ENCODE peak calls at places on chromosomes 3 and 15, in seven cellular contexts. One of them, this sample, is unnamed.

GRCh38 chr3:105516972-105517371 is 150.3 kb downstream of the ALCAM start:
- DNase-seq in iris pigment epithelial cell: no peak
- DNase-seq in sigmoid colon: no peak
- DNase-seq in hypothalamus: no peak
- DNase-seq in RPMI8226: no peak
- DNase-seq in Daoy: no peak
- DNase-seq in H54: no peak
- DNase-seq in this sample: no peak

GRCh38 chr3:111541911-111542483 is at the start of gene CD96:
- DNase-seq in Daoy: peak
- DNase-seq in RPMI8226: peak
- DNase-seq in hypothalamus: no peak
- DNase-seq in iris pigment epithelial cell: peak
- DNase-seq in sigmoid colon: no peak
- DNase-seq in H54: no peak
- DNase-seq in this sample: no peak

GRCh38 chr3:104176706-104177105 is 1190.0 kb upstream of the ALCAM start:
- DNase-seq in H54: no peak
- DNase-seq in RPMI8226: no peak
- DNase-seq in sigmoid colon: no peak
- DNase-seq in Daoy: no peak
- DNase-seq in hypothalamus: no peak
- DNase-seq in iris pigment epithelial cell: no peak
- DNase-seq in this sample: no peak

GRCh38 chr3:29072626-29073025 is 208.2 kb upstream of the RBMS3 start:
- DNase-seq in sigmoid colon: no peak
- DNase-seq in RPMI8226: no peak
- DNase-seq in hypothalamus: no peak
- DNase-seq in H54: no peak
- DNase-seq in iris pigment epithelial cell: no peak
- DNase-seq in Daoy: no peak
- DNase-seq in this sample: no peak

GRCh38 chr3:146550743-146551510 is 6.5 kb upstream of the PLSCR1 start:
- DNase-seq in RPMI8226: no peak
- DNase-seq in sigmoid colon: no peak
- DNase-seq in hypothalamus: no peak
- DNase-seq in H54: peak
- DNase-seq in iris pigment epithelial cell: peak
- DNase-seq in Daoy: peak
- DNase-seq in this sample: no peak

GRCh38 chr3:10594915-10595314 is 89.5 kb upstream of the ATP2B2 start:
- DNase-seq in iris pigment epithelial cell: peak
- DNase-seq in RPMI8226: peak
- DNase-seq in Daoy: peak
- DNase-seq in hypothalamus: no peak
- DNase-seq in H54: peak
- DNase-seq in sigmoid colon: no peak
- DNase-seq in this sample: peak

GRCh38 chr3:190432216-190432615 is 17.5 kb downstream of the TMEM207 start:
- DNase-seq in H54: no peak
- DNase-seq in sigmoid colon: no peak
- DNase-seq in iris pigment epithelial cell: peak
- DNase-seq in RPMI8226: no peak
- DNase-seq in Daoy: peak
- DNase-seq in hypothalamus: no peak
- DNase-seq in this sample: no peak

GRCh38 chr3:53807117-53807521 is 39.1 kb downstream of the CHDH start:
- DNase-seq in RPMI8226: no peak
- DNase-seq in sigmoid colon: peak
- DNase-seq in Daoy: no peak
- DNase-seq in H54: no peak
- DNase-seq in hypothalamus: no peak
- DNase-seq in iris pigment epithelial cell: no peak
- DNase-seq in this sample: no peak

GRCh38 chr15:74173545-74174215 is at the start of gene ISLR:
- DNase-seq in sigmoid colon: peak
- DNase-seq in iris pigment epithelial cell: no peak
- DNase-seq in Daoy: peak
- DNase-seq in hypothalamus: no peak
- DNase-seq in H54: no peak
- DNase-seq in RPMI8226: peak
- DNase-seq in this sample: no peak

GRCh38 chr3:175383813-175384212 is 524.7 kb downstream of the NAALADL2 start:
- DNase-seq in H54: no peak
- DNase-seq in Daoy: no peak
- DNase-seq in RPMI8226: no peak
- DNase-seq in iris pigment epithelial cell: no peak
- DNase-seq in sigmoid colon: no peak
- DNase-seq in hypothalamus: no peak
- DNase-seq in this sample: no peak

GRCh38 chr15:70099966-70100494 is 2.3 kb upstream of the TLE3 start:
- DNase-seq in hypothalamus: no peak
- DNase-seq in H54: no peak
- DNase-seq in sigmoid colon: no peak
- DNase-seq in RPMI8226: peak
- DNase-seq in Daoy: peak
- DNase-seq in iris pigment epithelial cell: no peak
- DNase-seq in this sample: no peak

GRCh38 chr3:38603731-38604131 is 45.8 kb downstream of the SCN5A start:
- DNase-seq in hypothalamus: no peak
- DNase-seq in H54: no peak
- DNase-seq in Daoy: no peak
- DNase-seq in iris pigment epithelial cell: no peak
- DNase-seq in RPMI8226: no peak
- DNase-seq in sigmoid colon: peak
- DNase-seq in this sample: no peak

GRCh38 chr3:32817561-32818430 is at the start of gene TRIM71:
- DNase-seq in Daoy: peak
- DNase-seq in sigmoid colon: no peak
- DNase-seq in hypothalamus: no peak
- DNase-seq in iris pigment epithelial cell: no peak
- DNase-seq in H54: no peak
- DNase-seq in RPMI8226: no peak
- DNase-seq in this sample: peak

GRCh38 chr3:158696618-158697017 is 24.2 kb upstream of the LXN start:
- DNase-seq in Daoy: no peak
- DNase-seq in sigmoid colon: no peak
- DNase-seq in hypothalamus: no peak
- DNase-seq in H54: no peak
- DNase-seq in iris pigment epithelial cell: peak
- DNase-seq in RPMI8226: no peak
- DNase-seq in this sample: no peak

GRCh38 chr3:186180891-186181471 is 72.1 kb upstream of the ETV5 start:
- DNase-seq in iris pigment epithelial cell: peak
- DNase-seq in Daoy: no peak
- DNase-seq in sigmoid colon: no peak
- DNase-seq in H54: no peak
- DNase-seq in RPMI8226: no peak
- DNase-seq in hypothalamus: no peak
- DNase-seq in this sample: no peak

GRCh38 chr3:69406156-69406555 is 20.3 kb upstream of the FRMD4B start:
- DNase-seq in H54: no peak
- DNase-seq in hypothalamus: no peak
- DNase-seq in iris pigment epithelial cell: no peak
- DNase-seq in Daoy: no peak
- DNase-seq in sigmoid colon: no peak
- DNase-seq in RPMI8226: no peak
- DNase-seq in this sample: no peak

GRCh38 chr3:179949428-179949827 is 87.3 kb downstream of the PEX5L start:
- DNase-seq in H54: no peak
- DNase-seq in sigmoid colon: no peak
- DNase-seq in hypothalamus: no peak
- DNase-seq in Daoy: no peak
- DNase-seq in iris pigment epithelial cell: no peak
- DNase-seq in RPMI8226: peak
- DNase-seq in this sample: no peak

This sample was measured in 8988T.